ENCODE peak calls at places on chromosomes 5 and 9, in four cellular contexts. V is HepG2, G is A549, R is K562. S is an unnamed sample.

GRCh38 chr5:81590498-81591384 is 160.2 kb downstream of the SSBP2 start:
- DNase-seq in V (no peak), G (no peak), R (no peak), S (peak; percentile 10)

GRCh38 chr9:17613723-17614122 is 34.9 kb downstream of the SH3GL2 start:
- DNase-seq in V (no peak), G (no peak), R (no peak), S (peak; percentile 82)

GRCh38 chr9:124673063-124673462 is 98.0 kb downstream of the NR6A1 start:
- DNase-seq in V (no peak), G (no peak), R (no peak), S (no peak)

GRCh38 chr5:32572778-32573480 is 12.4 kb upstream of the SUB1 start:
- DNase-seq in V (no peak), G (no peak), R (no peak), S (no peak)

GRCh38 chr5:172642926-172643325 is 1.9 kb downstream of the NEURL1B start:
- DNase-seq in V (no peak), G (no peak), R (no peak), S (no peak)

GRCh38 chr9:25864509-25864908 is 186.3 kb upstream of the TUSC1 start:
- DNase-seq in V (no peak), G (no peak), R (no peak), S (no peak)

GRCh38 chr9:96691326-96691725 is 36.2 kb upstream of the PRXL2C start:
- DNase-seq in V (no peak), G (no peak), R (no peak), S (no peak)

GRCh38 chr5:135116146-135116545 is 82.1 kb upstream of the PITX1 start:
- DNase-seq in V (no peak), G (no peak), R (no peak), S (no peak)

GRCh38 chr9:18441245-18441644 is 32.7 kb upstream of the ADAMTSL1 start:
- DNase-seq in V (no peak), G (no peak), R (no peak), S (peak; percentile 63)

GRCh38 chr9:135792268-135793128 is 90.5 kb downstream of the KCNT1 start:
- DNase-seq in V (peak; percentile 10), G (peak; percentile 65), R (peak; percentile 65), S (no peak)

GRCh38 chr5:671459-672328 is 21.5 kb downstream of the TPPP start:
- DNase-seq in V (peak; percentile 57), G (peak; percentile 74), R (peak; percentile 79), S (peak; percentile 26)

GRCh38 chr5:159106193-159106568 is 6.5 kb upstream of the EBF1 start:
- DNase-seq in V (no peak), G (no peak), R (no peak), S (no peak)

GRCh38 chr9:96169488-96169887 is 132.5 kb downstream of the HSD17B3 start:
- DNase-seq in V (peak; percentile 24), G (peak; percentile 98), R (no peak), S (peak; percentile 4)

GRCh38 chr9:137227057-137227852 is at the start of gene RNF224:
- DNase-seq in V (peak; percentile 69), G (peak; percentile 84), R (peak; percentile 71), S (peak; percentile 65)

GRCh38 chr5:51278458-51279049 is 104.7 kb upstream of the ISL1 start:
- DNase-seq in V (no peak), G (no peak), R (no peak), S (no peak)

GRCh38 chr5:103262422-103262871 is 3.9 kb downstream of the MACIR start:
- DNase-seq in V (no peak), G (peak; percentile 24), R (no peak), S (peak; percentile 32)

GRCh38 chr9:21070171-21070571 is 7.6 kb downstream of the IFNB1 start:
- DNase-seq in V (no peak), G (peak; percentile 76), R (no peak), S (peak; percentile 98)

GRCh38 chr5:62791059-62791458 is 212.4 kb downstream of the LRRC70 start:
- DNase-seq in V (peak; percentile 10), G (peak; percentile 33), R (no peak), S (no peak)
- TF ChIP-seq MAZ in V (no peak), G (no peak), R (no peak), S (no peak)

GRCh38 chr5:139138790-139139189 is 59.4 kb downstream of the SIL1 start:
- DNase-seq in V (peak; percentile 44), G (no peak), R (no peak), S (peak; percentile 56)
- TF ChIP-seq MAZ in V (no peak), G (no peak), R (no peak), S (no peak)

DNA sequence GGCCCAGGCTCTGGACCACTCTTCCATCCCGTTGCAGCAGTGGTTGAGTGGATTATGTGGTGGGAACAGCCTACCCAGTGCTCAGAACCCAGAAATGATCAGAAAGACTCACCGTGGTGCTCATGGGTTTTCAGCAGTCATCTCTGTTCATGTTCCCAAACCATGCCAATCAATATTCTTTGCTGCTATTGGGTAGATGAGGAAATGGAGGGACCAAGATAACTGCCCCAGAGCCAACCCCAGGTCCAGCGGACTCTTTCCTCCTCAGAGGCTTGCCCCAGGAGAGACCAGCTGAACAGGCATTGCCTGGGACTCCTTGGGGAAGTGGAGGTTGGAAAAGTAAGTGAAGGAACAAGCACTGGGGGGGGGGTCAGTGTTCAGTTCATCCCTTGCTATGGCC is 38.1 kb downstream of the ALG2 start:
- DNase-seq in V (no peak), G (no peak), R (no peak), S (no peak)
- TF ChIP-seq MAZ in V (no peak), G (no peak), R (no peak), S (no peak)

DNA sequence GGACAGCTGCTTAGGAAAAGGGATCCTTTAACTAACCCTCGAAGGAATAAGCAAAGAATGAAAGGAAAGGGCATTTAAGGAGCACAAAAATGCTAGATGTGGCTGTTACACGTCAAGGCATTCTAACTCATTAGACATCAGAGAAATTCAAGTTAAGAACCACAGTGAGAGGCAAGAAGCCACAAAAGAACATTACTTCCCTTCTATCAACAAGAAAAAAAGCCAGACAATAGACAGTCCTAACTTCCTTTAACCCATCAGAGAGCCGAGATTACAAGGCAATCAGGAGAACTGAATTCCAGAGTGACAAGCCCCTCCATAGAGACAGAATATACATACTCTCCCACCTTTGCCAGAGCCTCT is 71.7 kb downstream of the ACTL7B start:
- DNase-seq in V (no peak), G (no peak), R (no peak), S (no peak)
- TF ChIP-seq MAZ in V (no peak), G (no peak), R (no peak), S (no peak)